ENCODE peak calls at places on chromosomes 2 and 18, in five cellular contexts. O, U, M, N and K are unnamed samples.

GRCh38 chr18:71324356-71324755 is 1035.5 kb downstream of the SOCS6 start:
- ATAC-seq in O (no peak), M (no peak), U (no peak), N (no peak), K (no peak)

GRCh38 chr18:42444349-42444748 is 489.3 kb downstream of the PIK3C3 start:
- ATAC-seq in N (no peak), U (no peak), O (no peak), M (no peak), K (no peak)

GRCh38 chr2:10356459-10356851 is 53.8 kb downstream of the HPCAL1 start:
- ATAC-seq in O (no peak), M (no peak), U (no peak), N (no peak), K (no peak)

GRCh38 chr18:56276466-56276865 is 361.9 kb downstream of the TXNL1 start:
- ATAC-seq in O (no peak), M (no peak), N (no peak), U (no peak), K (no peak)

GRCh38 chr2:171404719-171405118 is 29.1 kb downstream of the METTL8 start:
- ATAC-seq in M (no peak), N (no peak), O (no peak), U (no peak), K (no peak)

GRCh38 chr2:218745160-218745558 is 34.5 kb downstream of the TTLL4 start:
- ATAC-seq in M (peak), N (peak), U (no peak), O (no peak), K (no peak)

GRCh38 chr2:151159109-151159690 is 102.5 kb downstream of the RBM43 start:
- ATAC-seq in O (no peak), M (no peak), N (no peak), U (no peak), K (no peak)

GRCh38 chr18:22197668-22198067 is 28.3 kb downstream of the GATA6 start:
- ATAC-seq in N (no peak), O (no peak), M (no peak), U (no peak), K (no peak)

GRCh38 chr2:150042844-150043503 is 444.5 kb downstream of the RND3 start:
- ATAC-seq in U (no peak), N (no peak), M (no peak), O (no peak), K (no peak)

GRCh38 chr2:206260427-206261012 is 13.9 kb upstream of the ZDBF2 start:
- ATAC-seq in M (peak), N (no peak), U (peak), O (peak), K (peak)

GRCh38 chr2:25176138-25176537 is 7.8 kb upstream of the POMC start:
- ATAC-seq in U (no peak), O (no peak), M (no peak), N (no peak), K (no peak)

GRCh38 chr18:59308201-59309014 is 10.0 kb downstream of the CPLX4 start:
- ATAC-seq in O (peak), M (peak), U (peak), N (peak), K (peak)

GRCh38 chr2:203948733-203949132 is 12.2 kb downstream of the ICOS start:
- ATAC-seq in O (no peak), U (no peak), N (no peak), M (no peak), K (no peak)

GRCh38 chr18:63257453-63257852 is 62.1 kb downstream of the BCL2 start:
- ATAC-seq in N (no peak), U (no peak), M (no peak), O (no peak), K (no peak)

GRCh38 chr2:10196948-10197717 is 74.6 kb downstream of the RRM2 start:
- ATAC-seq in U (peak), N (no peak), M (no peak), O (no peak), K (no peak)